ENCODE peak calls at places on chromosome 16, in nine cellular contexts. X is neuronal stem cell, Q is neural progenitor cell, C is HCT116, H is H9, Z is mesendoderm, W is IMR-90, U is fibroblast of lung, L is H1. I is an unnamed sample.

GRCh38 chr16:82082543-82083244 is 47.6 kb downstream of the HSD17B2 start:
- DNase-seq in X (no peak), Q (no peak), C (peak), H (no peak), Z (peak), W (peak), U (peak), L (no peak), I (peak)

GRCh38 chr16:561957-562938 is 2.1 kb downstream of the PRR35 start:
- DNase-seq in X (no peak), Q (no peak), C (no peak), H (no peak), Z (no peak), W (no peak), U (no peak), L (no peak), I (no peak)

GRCh38 chr16:76235426-76235825 is 41.8 kb upstream of the CNTNAP4 start:
- DNase-seq in X (no peak), Q (no peak), C (no peak), H (no peak), Z (no peak), W (no peak), U (no peak), L (no peak), I (no peak)

GRCh38 chr16:4640572-4641305 is 16.1 kb downstream of the MGRN1 start:
- DNase-seq in X (no peak), Q (no peak), C (no peak), H (no peak), Z (no peak), W (no peak), U (no peak), L (no peak), I (no peak)

GRCh38 chr16:79747688-79748087 is 147.2 kb upstream of the MAF start:
- DNase-seq in X (no peak), Q (no peak), C (no peak), H (no peak), Z (no peak), W (no peak), U (no peak), L (no peak), I (no peak)

GRCh38 chr16:24499193-24499814 is 40.1 kb upstream of the RBBP6 start:
- DNase-seq in X (peak), Q (peak), C (peak), H (peak), Z (peak), W (peak), U (peak), L (peak), I (no peak)

GRCh38 chr16:6643083-6643686 is 689.5 kb upstream of the RBFOX1 start:
- DNase-seq in X (peak), Q (peak), C (no peak), H (peak), Z (peak), W (peak), U (peak), L (peak), I (peak)

GRCh38 chr16:6111390-6111789 is 1013.8 kb upstream of the EEF2KMT start:
- DNase-seq in X (no peak), Q (no peak), C (no peak), H (no peak), Z (no peak), W (no peak), U (no peak), L (no peak), I (peak)

GRCh38 chr16:54647731-54648221 is 282.9 kb upstream of the IRX5 start:
- DNase-seq in X (no peak), Q (no peak), C (no peak), H (no peak), Z (no peak), W (no peak), U (no peak), L (no peak), I (peak)

GRCh38 chr16:66928702-66929388 is 3.5 kb upstream of the RRAD start:
- DNase-seq in X (no peak), Q (peak), C (no peak), H (peak), Z (peak), W (peak), U (peak), L (peak), I (no peak)

GRCh38 chr16:26598061-26598460 is 468.7 kb upstream of the C16orf82 start:
- DNase-seq in X (no peak), Q (no peak), C (peak), H (no peak), Z (peak), W (no peak), U (no peak), L (no peak), I (no peak)

GRCh38 chr16:69367980-69368379 is 16.4 kb upstream of the TMED6 start:
- DNase-seq in X (no peak), Q (no peak), C (no peak), H (no peak), Z (no peak), W (peak), U (no peak), L (no peak), I (peak)

GRCh38 chr16:78184554-78185183 is 85.2 kb downstream of the WWOX start:
- DNase-seq in X (no peak), Q (no peak), C (no peak), H (no peak), Z (no peak), W (peak), U (peak), L (peak), I (peak)

GRCh38 chr16:77231047-77231446 is 31.8 kb downstream of the SYCE1L start:
- DNase-seq in X (no peak), Q (no peak), C (no peak), H (no peak), Z (no peak), W (no peak), U (no peak), L (no peak), I (no peak)

GRCh38 chr16:67431805-67432476 is 1.0 kb downstream of the HSD11B2 start:
- DNase-seq in X (peak), Q (peak), C (no peak), H (peak), Z (peak), W (no peak), U (no peak), L (no peak), I (no peak)

GRCh38 chr16:4846503-4846900 is 586 bp downstream of the GLYR1 start:
- DNase-seq in X (no peak), Q (peak), C (no peak), H (peak), Z (peak), W (peak), U (peak), L (no peak), I (peak)

GRCh38 chr16:86798247-86799041 is 220.1 kb downstream of the FOXL1 start:
- DNase-seq in X (no peak), Q (no peak), C (no peak), H (no peak), Z (no peak), W (no peak), U (no peak), L (no peak), I (peak)

GRCh38 chr16:53744449-53744848 is 40.5 kb downstream of the FTO start:
- DNase-seq in X (no peak), Q (no peak), C (no peak), H (peak), Z (peak), W (no peak), U (no peak), L (no peak), I (no peak)

GRCh38 chr16:69123894-69124293 is 8.5 kb downstream of the CHTF8 start:
- DNase-seq in X (peak), Q (peak), C (no peak), H (no peak), Z (peak), W (peak), U (peak), L (no peak), I (peak)

GRCh38 chr16:19524356-19524865 is 669 bp downstream of the CCP110 start:
- DNase-seq in X (peak), Q (no peak), C (no peak), H (no peak), Z (no peak), W (no peak), U (no peak), L (no peak), I (no peak)

GRCh38 chr16:17301593-17302135 is 169.1 kb downstream of the XYLT1 start:
- DNase-seq in X (no peak), Q (no peak), C (no peak), H (no peak), Z (no peak), W (no peak), U (no peak), L (no peak), I (no peak)

GRCh38 chr16:74586948-74587347 is 20.0 kb downstream of the GLG1 start:
- DNase-seq in X (no peak), Q (no peak), C (no peak), H (no peak), Z (no peak), W (no peak), U (no peak), L (no peak), I (no peak)

GRCh38 chr16:88462396-88462795 is 9.3 kb downstream of the ZFPM1 start:
- DNase-seq in X (no peak), Q (no peak), C (no peak), H (no peak), Z (no peak), W (no peak), U (no peak), L (no peak), I (no peak)
- H3K9ac ChIP-seq in X (peak), Q (no peak), C (no peak), H (no peak), Z (peak), W (no peak), U (no peak), L (no peak), I (no peak)

GRCh38 chr16:84834403-84834772 is 14.6 kb downstream of the CRISPLD2 start:
- DNase-seq in X (no peak), Q (no peak), C (no peak), H (no peak), Z (no peak), W (no peak), U (peak), L (no peak), I (peak)
- H3K9ac ChIP-seq in X (no peak), Q (no peak), C (no peak), H (no peak), Z (no peak), W (no peak), U (no peak), L (no peak), I (peak)

DNA sequence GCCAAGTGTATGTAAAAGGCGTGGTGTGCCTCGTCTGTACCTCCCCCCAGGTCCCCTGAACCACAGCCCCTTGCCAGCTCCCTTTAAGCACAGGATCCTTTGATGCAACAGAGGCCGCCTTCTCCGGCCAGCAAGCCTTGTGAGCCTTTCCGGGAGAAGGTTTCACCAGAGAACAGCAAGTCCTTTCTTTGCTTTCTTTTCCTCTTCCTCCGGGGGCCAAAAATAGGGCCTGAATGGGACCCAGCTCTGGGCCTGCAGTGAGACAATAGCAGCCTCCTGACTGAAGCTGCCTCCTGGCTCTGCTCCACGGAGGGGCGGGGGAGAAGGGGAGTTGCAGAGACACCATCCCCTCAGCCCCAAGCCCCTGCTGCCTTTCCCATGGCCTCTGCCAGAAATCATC is 9.0 kb downstream of the ADGRG1 start:
- DNase-seq in X (peak), Q (peak), C (no peak), H (no peak), Z (no peak), W (no peak), U (no peak), L (no peak), I (no peak)
- H3K9ac ChIP-seq in X (peak), Q (no peak), C (no peak), H (no peak), Z (no peak), W (no peak), U (no peak), L (no peak), I (no peak)

DNA sequence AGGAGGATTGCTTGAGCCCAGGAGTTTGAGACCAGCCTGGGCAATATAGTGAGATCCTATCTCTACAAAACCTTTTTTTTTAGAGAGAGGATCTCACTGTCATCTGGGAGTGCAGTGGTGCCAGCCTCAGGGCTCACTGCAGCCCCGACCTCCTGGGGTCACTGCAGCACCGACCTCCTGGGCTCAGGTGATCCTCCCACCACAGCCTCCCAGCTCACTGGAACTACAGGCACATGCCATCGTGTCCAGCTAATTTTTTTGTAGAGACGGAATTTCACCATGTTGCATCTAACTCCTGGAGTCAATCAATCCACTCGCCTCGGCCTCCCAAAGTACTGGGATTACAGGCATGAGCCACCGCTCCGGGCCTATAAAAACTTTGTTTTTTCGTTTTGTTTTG is 15.4 kb downstream of the MAPK8IP3 start:
- DNase-seq in X (no peak), Q (no peak), C (no peak), H (no peak), Z (no peak), W (no peak), U (no peak), L (no peak), I (no peak)
- H3K9ac ChIP-seq in X (no peak), Q (no peak), C (peak), H (no peak), Z (no peak), W (no peak), U (no peak), L (no peak), I (no peak)

GRCh38 chr16:9195301-9195700 is 103.9 kb downstream of the HAPSTR1 start:
- DNase-seq in X (no peak), Q (no peak), C (no peak), H (no peak), Z (no peak), W (no peak), U (no peak), L (no peak), I (no peak)
- H3K9ac ChIP-seq in X (no peak), Q (no peak), C (no peak), H (no peak), Z (no peak), W (no peak), U (no peak), L (no peak), I (no peak)

I was measured in astrocyte.